ENCODE peak calls at places on chromosomes 2 and 18, in four cellular contexts. N, T, J and M are unnamed samples.

GRCh38 chr2:187118331-187119099 is 269.5 kb upstream of the ZSWIM2 start:
- DNase-seq in N (no peak), T (no peak), J (no peak), M (no peak)

GRCh38 chr2:240467149-240467642 is 31.7 kb downstream of the GPC1 start:
- DNase-seq in N (no peak), J (no peak), T (no peak), M (no peak)

GRCh38 chr18:12699747-12700146 is 2.8 kb downstream of the CEP76 start:
- DNase-seq in J (no peak), N (no peak), T (no peak), M (no peak)

GRCh38 chr2:233938676-233939370 is 21.6 kb downstream of the TRPM8 start:
- DNase-seq in N (no peak), T (no peak), J (no peak), M (no peak)

GRCh38 chr2:7279421-7279949 is 362.3 kb downstream of the RNF144A start:
- DNase-seq in J (no peak), N (no peak), T (no peak), M (no peak)

GRCh38 chr2:236847538-236848263 is 238.0 kb upstream of the COPS8 start:
- DNase-seq in T (no peak), J (no peak), N (no peak), M (no peak)

GRCh38 chr2:96389728-96390127 is 54.2 kb downstream of the NCAPH start:
- DNase-seq in T (no peak), J (no peak), N (no peak), M (no peak)

GRCh38 chr2:97739020-97739892 is 25.9 kb downstream of the ZAP70 start:
- DNase-seq in T (no peak), N (no peak), J (no peak), M (no peak)

GRCh38 chr18:1499265-1499664 is 594.6 kb downstream of the ADCYAP1 start:
- DNase-seq in J (no peak), N (no peak), T (no peak), M (no peak)

GRCh38 chr2:120614901-120615300 is 120.8 kb upstream of the GLI2 start:
- DNase-seq in N (no peak), J (no peak), T (peak; percentile 38), M (no peak)